ENCODE peak calls at places on chromosome 4, in six cellular contexts. One of them, this sample, is unnamed.

GRCh38 chr4:38056024-38056685 is 96.0 kb downstream of the PTTG2 start:
- DNase-seq in testis: no peak
- DNase-seq in right lobe of liver: no peak
- DNase-seq in CD4-positive, alpha-beta memory T cell: no peak
- DNase-seq in CD4-positive, CD25-positive, alpha-beta regulatory T cell: no peak
- DNase-seq in lung: no peak
- DNase-seq in this sample: no peak

GRCh38 chr4:101020956-101021355 is 326.4 kb downstream of the PPP3CA start:
- DNase-seq in testis: no peak
- DNase-seq in right lobe of liver: no peak
- DNase-seq in CD4-positive, alpha-beta memory T cell: peak
- DNase-seq in CD4-positive, CD25-positive, alpha-beta regulatory T cell: peak
- DNase-seq in lung: no peak
- DNase-seq in this sample: no peak

GRCh38 chr4:145734576-145735329 is 54.8 kb downstream of the C4orf51 start:
- DNase-seq in testis: no peak
- DNase-seq in right lobe of liver: no peak
- DNase-seq in CD4-positive, alpha-beta memory T cell: no peak
- DNase-seq in CD4-positive, CD25-positive, alpha-beta regulatory T cell: no peak
- DNase-seq in lung: peak
- DNase-seq in this sample: no peak

GRCh38 chr4:17376205-17376604 is 135.7 kb downstream of the QDPR start:
- DNase-seq in testis: no peak
- DNase-seq in right lobe of liver: no peak
- DNase-seq in CD4-positive, alpha-beta memory T cell: no peak
- DNase-seq in CD4-positive, CD25-positive, alpha-beta regulatory T cell: no peak
- DNase-seq in lung: no peak
- DNase-seq in this sample: no peak

GRCh38 chr4:108620101-108620932 is at the start of gene RPL34:
- DNase-seq in testis: peak
- DNase-seq in right lobe of liver: peak
- DNase-seq in CD4-positive, alpha-beta memory T cell: peak
- DNase-seq in CD4-positive, CD25-positive, alpha-beta regulatory T cell: peak
- DNase-seq in lung: peak
- DNase-seq in this sample: peak

GRCh38 chr4:169334335-169334734 is 63.6 kb upstream of the SH3RF1 start:
- DNase-seq in testis: no peak
- DNase-seq in right lobe of liver: no peak
- DNase-seq in CD4-positive, alpha-beta memory T cell: no peak
- DNase-seq in CD4-positive, CD25-positive, alpha-beta regulatory T cell: no peak
- DNase-seq in lung: no peak
- DNase-seq in this sample: no peak

GRCh38 chr4:3413217-3413671 is 28.5 kb upstream of the HGFAC start:
- DNase-seq in testis: no peak
- DNase-seq in right lobe of liver: peak
- DNase-seq in CD4-positive, alpha-beta memory T cell: no peak
- DNase-seq in CD4-positive, CD25-positive, alpha-beta regulatory T cell: no peak
- DNase-seq in lung: no peak
- DNase-seq in this sample: no peak

GRCh38 chr4:2266181-2266580 is 4.3 kb upstream of the MXD4 start:
- DNase-seq in testis: peak
- DNase-seq in right lobe of liver: peak
- DNase-seq in CD4-positive, alpha-beta memory T cell: no peak
- DNase-seq in CD4-positive, CD25-positive, alpha-beta regulatory T cell: no peak
- DNase-seq in lung: no peak
- DNase-seq in this sample: no peak

GRCh38 chr4:151711680-151712079 is 49.1 kb downstream of the GATB start:
- DNase-seq in testis: no peak
- DNase-seq in right lobe of liver: no peak
- DNase-seq in CD4-positive, alpha-beta memory T cell: no peak
- DNase-seq in CD4-positive, CD25-positive, alpha-beta regulatory T cell: no peak
- DNase-seq in lung: no peak
- DNase-seq in this sample: no peak

GRCh38 chr4:168449740-168450442 is 30.4 kb downstream of the DDX60L start:
- DNase-seq in testis: no peak
- DNase-seq in right lobe of liver: no peak
- DNase-seq in CD4-positive, alpha-beta memory T cell: peak
- DNase-seq in CD4-positive, CD25-positive, alpha-beta regulatory T cell: peak
- DNase-seq in lung: no peak
- DNase-seq in this sample: no peak

GRCh38 chr4:153065286-153065685 is 129.2 kb downstream of the FHDC1 start:
- DNase-seq in testis: no peak
- DNase-seq in right lobe of liver: no peak
- DNase-seq in CD4-positive, alpha-beta memory T cell: no peak
- DNase-seq in CD4-positive, CD25-positive, alpha-beta regulatory T cell: no peak
- DNase-seq in lung: no peak
- DNase-seq in this sample: no peak

GRCh38 chr4:98685225-98686045 is 27.0 kb upstream of the TSPAN5 start:
- DNase-seq in testis: no peak
- DNase-seq in right lobe of liver: no peak
- DNase-seq in CD4-positive, alpha-beta memory T cell: no peak
- DNase-seq in CD4-positive, CD25-positive, alpha-beta regulatory T cell: peak
- DNase-seq in lung: no peak
- DNase-seq in this sample: no peak

GRCh38 chr4:115866364-115866896 is 753.0 kb upstream of the NDST4 start:
- DNase-seq in testis: no peak
- DNase-seq in right lobe of liver: no peak
- DNase-seq in CD4-positive, alpha-beta memory T cell: no peak
- DNase-seq in CD4-positive, CD25-positive, alpha-beta regulatory T cell: no peak
- DNase-seq in lung: no peak
- DNase-seq in this sample: no peak

GRCh38 chr4:86593726-86594558 is at the start of gene PTPN13:
- DNase-seq in testis: peak
- DNase-seq in right lobe of liver: peak
- DNase-seq in CD4-positive, alpha-beta memory T cell: peak
- DNase-seq in CD4-positive, CD25-positive, alpha-beta regulatory T cell: no peak
- DNase-seq in lung: peak
- DNase-seq in this sample: peak

GRCh38 chr4:151486166-151486565 is 77.2 kb downstream of the FHIP1A start:
- DNase-seq in testis: no peak
- DNase-seq in right lobe of liver: no peak
- DNase-seq in CD4-positive, alpha-beta memory T cell: no peak
- DNase-seq in CD4-positive, CD25-positive, alpha-beta regulatory T cell: no peak
- DNase-seq in lung: no peak
- DNase-seq in this sample: no peak

GRCh38 chr4:169988252-169988651 is 37.9 kb downstream of the MFAP3L start:
- DNase-seq in testis: no peak
- DNase-seq in right lobe of liver: no peak
- DNase-seq in CD4-positive, alpha-beta memory T cell: no peak
- DNase-seq in CD4-positive, CD25-positive, alpha-beta regulatory T cell: no peak
- DNase-seq in lung: no peak
- DNase-seq in this sample: no peak

GRCh38 chr4:169464080-169464479 is 148.3 kb downstream of the NEK1 start:
- DNase-seq in testis: no peak
- DNase-seq in right lobe of liver: no peak
- DNase-seq in CD4-positive, alpha-beta memory T cell: no peak
- DNase-seq in CD4-positive, CD25-positive, alpha-beta regulatory T cell: no peak
- DNase-seq in lung: no peak
- DNase-seq in this sample: no peak

GRCh38 chr4:52103314-52103713 is 52.2 kb downstream of the SPATA18 start:
- DNase-seq in testis: no peak
- DNase-seq in right lobe of liver: no peak
- DNase-seq in CD4-positive, alpha-beta memory T cell: no peak
- DNase-seq in CD4-positive, CD25-positive, alpha-beta regulatory T cell: no peak
- DNase-seq in lung: no peak
- DNase-seq in this sample: no peak

GRCh38 chr4:127212269-127212580 is 420.5 kb upstream of the INTU start:
- DNase-seq in testis: no peak
- DNase-seq in right lobe of liver: no peak
- DNase-seq in CD4-positive, alpha-beta memory T cell: no peak
- DNase-seq in CD4-positive, CD25-positive, alpha-beta regulatory T cell: no peak
- DNase-seq in lung: no peak
- DNase-seq in this sample: no peak

GRCh38 chr4:143215873-143216272 is 31.2 kb downstream of the USP38 start:
- DNase-seq in testis: no peak
- DNase-seq in right lobe of liver: no peak
- DNase-seq in CD4-positive, alpha-beta memory T cell: no peak
- DNase-seq in CD4-positive, CD25-positive, alpha-beta regulatory T cell: no peak
- DNase-seq in lung: no peak
- DNase-seq in this sample: no peak

GRCh38 chr4:138037716-138038115 is 204.4 kb downstream of the SLC7A11 start:
- DNase-seq in testis: no peak
- DNase-seq in right lobe of liver: no peak
- DNase-seq in CD4-positive, alpha-beta memory T cell: no peak
- DNase-seq in CD4-positive, CD25-positive, alpha-beta regulatory T cell: no peak
- DNase-seq in lung: no peak
- DNase-seq in this sample: no peak

GRCh38 chr4:164821711-164822110 is 55.3 kb upstream of the APELA start:
- DNase-seq in testis: no peak
- DNase-seq in right lobe of liver: no peak
- DNase-seq in CD4-positive, alpha-beta memory T cell: no peak
- DNase-seq in CD4-positive, CD25-positive, alpha-beta regulatory T cell: no peak
- DNase-seq in lung: no peak
- DNase-seq in this sample: no peak

GRCh38 chr4:118289794-118290193 is 63.0 kb downstream of the PRSS12 start:
- DNase-seq in testis: no peak
- DNase-seq in right lobe of liver: no peak
- DNase-seq in CD4-positive, alpha-beta memory T cell: no peak
- DNase-seq in CD4-positive, CD25-positive, alpha-beta regulatory T cell: no peak
- DNase-seq in lung: no peak
- DNase-seq in this sample: no peak

GRCh38 chr4:154807042-154807630 is 26.1 kb downstream of the RBM46 start:
- DNase-seq in testis: no peak
- DNase-seq in right lobe of liver: no peak
- DNase-seq in CD4-positive, alpha-beta memory T cell: no peak
- DNase-seq in CD4-positive, CD25-positive, alpha-beta regulatory T cell: peak
- DNase-seq in lung: no peak
- DNase-seq in this sample: no peak

GRCh38 chr4:146368209-146368608 is 153.5 kb downstream of the SLC10A7 start:
- DNase-seq in testis: peak
- DNase-seq in right lobe of liver: no peak
- DNase-seq in CD4-positive, alpha-beta memory T cell: no peak
- DNase-seq in CD4-positive, CD25-positive, alpha-beta regulatory T cell: no peak
- DNase-seq in lung: no peak
- DNase-seq in this sample: no peak

GRCh38 chr4:118732591-118733330 is 47.6 kb downstream of the METTL14 start:
- DNase-seq in testis: no peak
- DNase-seq in right lobe of liver: no peak
- DNase-seq in CD4-positive, alpha-beta memory T cell: no peak
- DNase-seq in CD4-positive, CD25-positive, alpha-beta regulatory T cell: no peak
- DNase-seq in lung: no peak
- DNase-seq in this sample: no peak

GRCh38 chr4:2064276-2064991 is 5.3 kb downstream of the NAT8L start:
- DNase-seq in testis: no peak
- DNase-seq in right lobe of liver: peak
- DNase-seq in CD4-positive, alpha-beta memory T cell: peak
- DNase-seq in CD4-positive, CD25-positive, alpha-beta regulatory T cell: no peak
- DNase-seq in lung: no peak
- DNase-seq in this sample: no peak

GRCh38 chr4:56326363-56326762 is 60.9 kb downstream of the AASDH start:
- DNase-seq in testis: no peak
- DNase-seq in right lobe of liver: no peak
- DNase-seq in CD4-positive, alpha-beta memory T cell: no peak
- DNase-seq in CD4-positive, CD25-positive, alpha-beta regulatory T cell: no peak
- DNase-seq in lung: no peak
- DNase-seq in this sample: no peak

GRCh38 chr4:37601527-37601926 is 84.6 kb downstream of the RELL1 start:
- DNase-seq in testis: peak
- DNase-seq in right lobe of liver: no peak
- DNase-seq in CD4-positive, alpha-beta memory T cell: no peak
- DNase-seq in CD4-positive, CD25-positive, alpha-beta regulatory T cell: no peak
- DNase-seq in lung: no peak
- DNase-seq in this sample: no peak

GRCh38 chr4:94406668-94407437 is 44.9 kb upstream of the PDLIM5 start:
- DNase-seq in testis: peak
- DNase-seq in right lobe of liver: peak
- DNase-seq in CD4-positive, alpha-beta memory T cell: peak
- DNase-seq in CD4-positive, CD25-positive, alpha-beta regulatory T cell: peak
- DNase-seq in lung: peak
- DNase-seq in this sample: no peak

GRCh38 chr4:139311909-139312308 is 9.6 kb upstream of the NDUFC1 start:
- DNase-seq in testis: no peak
- DNase-seq in right lobe of liver: no peak
- DNase-seq in CD4-positive, alpha-beta memory T cell: no peak
- DNase-seq in CD4-positive, CD25-positive, alpha-beta regulatory T cell: no peak
- DNase-seq in lung: no peak
- DNase-seq in this sample: no peak

GRCh38 chr4:139314047-139314800 is 11.9 kb upstream of the NDUFC1 start:
- DNase-seq in testis: no peak
- DNase-seq in right lobe of liver: no peak
- DNase-seq in CD4-positive, alpha-beta memory T cell: peak
- DNase-seq in CD4-positive, CD25-positive, alpha-beta regulatory T cell: peak
- DNase-seq in lung: no peak
- DNase-seq in this sample: no peak

GRCh38 chr4:139316733-139317132 is 14.5 kb upstream of the NDUFC1 start:
- DNase-seq in testis: no peak
- DNase-seq in right lobe of liver: no peak
- DNase-seq in CD4-positive, alpha-beta memory T cell: no peak
- DNase-seq in CD4-positive, CD25-positive, alpha-beta regulatory T cell: no peak
- DNase-seq in lung: no peak
- DNase-seq in this sample: no peak

GRCh38 chr4:139315221-139315675 is 13.0 kb upstream of the NDUFC1 start:
- DNase-seq in testis: no peak
- DNase-seq in right lobe of liver: no peak
- DNase-seq in CD4-positive, alpha-beta memory T cell: no peak
- DNase-seq in CD4-positive, CD25-positive, alpha-beta regulatory T cell: no peak
- DNase-seq in lung: no peak
- DNase-seq in this sample: no peak

GRCh38 chr4:139312552-139313332 is 10.5 kb upstream of the NDUFC1 start:
- DNase-seq in testis: no peak
- DNase-seq in right lobe of liver: no peak
- DNase-seq in CD4-positive, alpha-beta memory T cell: no peak
- DNase-seq in CD4-positive, CD25-positive, alpha-beta regulatory T cell: no peak
- DNase-seq in lung: no peak
- DNase-seq in this sample: no peak
- H3K27ac ChIP-seq in testis: no peak
- H3K27ac ChIP-seq in right lobe of liver: peak
- H3K27ac ChIP-seq in CD4-positive, alpha-beta memory T cell: no peak
- H3K27ac ChIP-seq in CD4-positive, CD25-positive, alpha-beta regulatory T cell: peak
- H3K27ac ChIP-seq in lung: no peak
- H3K27ac ChIP-seq in this sample: no peak

GRCh38 chr4:7021355-7021754 is 21.8 kb upstream of the TADA2B start:
- DNase-seq in testis: no peak
- DNase-seq in right lobe of liver: no peak
- DNase-seq in CD4-positive, alpha-beta memory T cell: no peak
- DNase-seq in CD4-positive, CD25-positive, alpha-beta regulatory T cell: no peak
- DNase-seq in lung: no peak
- DNase-seq in this sample: no peak
- H3K27ac ChIP-seq in testis: no peak
- H3K27ac ChIP-seq in right lobe of liver: no peak
- H3K27ac ChIP-seq in CD4-positive, alpha-beta memory T cell: no peak
- H3K27ac ChIP-seq in CD4-positive, CD25-positive, alpha-beta regulatory T cell: no peak
- H3K27ac ChIP-seq in lung: no peak
- H3K27ac ChIP-seq in this sample: no peak

GRCh38 chr4:189294570-189294969 is 646.1 kb upstream of the FRG1 start:
- DNase-seq in testis: no peak
- DNase-seq in right lobe of liver: no peak
- DNase-seq in CD4-positive, alpha-beta memory T cell: no peak
- DNase-seq in CD4-positive, CD25-positive, alpha-beta regulatory T cell: no peak
- DNase-seq in lung: no peak
- DNase-seq in this sample: no peak

GRCh38 chr4:189293459-189293858 is 647.2 kb upstream of the FRG1 start:
- DNase-seq in testis: no peak
- DNase-seq in right lobe of liver: no peak
- DNase-seq in CD4-positive, alpha-beta memory T cell: no peak
- DNase-seq in CD4-positive, CD25-positive, alpha-beta regulatory T cell: no peak
- DNase-seq in lung: no peak
- DNase-seq in this sample: no peak
- H3K27ac ChIP-seq in testis: no peak
- H3K27ac ChIP-seq in right lobe of liver: no peak
- H3K27ac ChIP-seq in CD4-positive, alpha-beta memory T cell: no peak
- H3K27ac ChIP-seq in CD4-positive, CD25-positive, alpha-beta regulatory T cell: no peak
- H3K27ac ChIP-seq in lung: no peak
- H3K27ac ChIP-seq in this sample: no peak

GRCh38 chr4:185792384-185793146 is 19.4 kb downstream of the SORBS2 start:
- DNase-seq in testis: no peak
- DNase-seq in right lobe of liver: no peak
- DNase-seq in CD4-positive, alpha-beta memory T cell: no peak
- DNase-seq in CD4-positive, CD25-positive, alpha-beta regulatory T cell: no peak
- DNase-seq in lung: no peak
- DNase-seq in this sample: no peak
- H3K27ac ChIP-seq in testis: no peak
- H3K27ac ChIP-seq in right lobe of liver: no peak
- H3K27ac ChIP-seq in CD4-positive, alpha-beta memory T cell: no peak
- H3K27ac ChIP-seq in CD4-positive, CD25-positive, alpha-beta regulatory T cell: no peak
- H3K27ac ChIP-seq in lung: peak
- H3K27ac ChIP-seq in this sample: no peak